ENCODE peak calls at places on chromosomes 12 and 14, in nine cellular contexts. X is aorta; N is NT2/D1; C is sigmoid colon; J is K562; D is IMR-90; M is upper lobe of right lung; A is CD4-positive, alpha-beta memory T cell; R is tibial artery. Q is an unnamed sample.
A peak's percentile ranks its signal among the peaks of the same experiment; 100 is the strongest.

GRCh38 chr12:127257366-127257935 is 1009.5 kb upstream of the TMEM132C start:
- DNase-seq in R (no peak), X (no peak), J (no peak), M (no peak), C (no peak), D (peak; percentile 62), A (no peak), N (no peak), Q (no peak)

GRCh38 chr14:24903337-24903736 is 146.6 kb downstream of the STXBP6 start:
- DNase-seq in R (no peak), D (peak; percentile 75), C (no peak), A (no peak), X (no peak), M (no peak), N (no peak), J (no peak), Q (no peak)

GRCh38 chr12:70069221-70069811 is 173.9 kb upstream of the CNOT2 start:
- DNase-seq in N (no peak), M (no peak), D (no peak), X (no peak), J (no peak), R (no peak), A (no peak), C (no peak), Q (no peak)

GRCh38 chr14:19917243-19917642 is 3.2 kb upstream of the OR4K5 start:
- DNase-seq in J (no peak), D (no peak), R (no peak), C (no peak), X (no peak), N (no peak), M (no peak), A (no peak), Q (no peak)

GRCh38 chr14:68627868-68628604 is 164.8 kb downstream of the ZFP36L1 start:
- DNase-seq in J (no peak), M (peak; percentile 88), R (peak; percentile 15), A (peak; percentile 34), D (no peak), C (no peak), X (peak; percentile 74), N (peak; percentile 18), Q (peak; percentile 53)

GRCh38 chr12:45708901-45709300 is 20.6 kb upstream of the ARID2 start:
- DNase-seq in D (no peak), N (no peak), R (no peak), C (no peak), J (no peak), M (no peak), A (no peak), X (no peak), Q (no peak)

GRCh38 chr14:104865069-104865630 is at the start of gene CEP170B:
- DNase-seq in N (no peak), C (no peak), D (peak; percentile 21), R (peak; percentile 68), J (peak; percentile 40), X (peak; percentile 77), A (peak; percentile 45), M (peak; percentile 80), Q (peak; percentile 45)

GRCh38 chr12:56103066-56103711 is 1.2 kb upstream of the PA2G4 start:
- DNase-seq in A (peak; percentile 44), D (no peak), N (no peak), M (no peak), R (no peak), C (no peak), J (no peak), X (no peak), Q (no peak)

GRCh38 chr12:2411586-2412304 is 359.0 kb downstream of the CACNA1C start:
- DNase-seq in M (peak; percentile 45), A (no peak), D (no peak), R (peak; percentile 39), X (no peak), C (peak; percentile 56), N (peak; percentile 48), J (no peak), Q (no peak)

GRCh38 chr14:52781629-52782028 is 9.8 kb downstream of the GNPNAT1 start:
- DNase-seq in N (no peak), J (no peak), C (no peak), R (no peak), X (no peak), M (no peak), A (no peak), D (no peak), Q (no peak)

GRCh38 chr12:6871052-6871957 is 1.8 kb downstream of the SPSB2 start:
- DNase-seq in N (no peak), J (peak; percentile 71), X (no peak), M (peak; percentile 84), A (peak; percentile 26), R (no peak), C (no peak), D (no peak), Q (no peak)

GRCh38 chr14:81625343-81625742 is 91.7 kb upstream of the SEL1L start:
- DNase-seq in D (no peak), J (peak; percentile 12), X (no peak), A (no peak), M (no peak), C (no peak), N (no peak), R (no peak), Q (no peak)

GRCh38 chr14:51922624-51923023 is 62.2 kb downstream of the GNG2 start:
- DNase-seq in A (no peak), M (no peak), X (no peak), D (peak; percentile 63), R (no peak), J (no peak), N (no peak), C (peak; percentile 76), Q (no peak)

GRCh38 chr14:57389646-57390036 is 745 bp upstream of the NAA30 start:
- DNase-seq in J (peak; percentile 8), X (no peak), R (no peak), C (no peak), D (no peak), A (no peak), N (no peak), M (no peak), Q (no peak)

GRCh38 chr14:103130965-103131364 is 7.7 kb downstream of the TNFAIP2 start:
- DNase-seq in R (no peak), M (no peak), X (no peak), N (no peak), J (no peak), A (no peak), D (peak; percentile 90), C (peak; percentile 89), Q (no peak)

GRCh38 chr12:49357099-49357678 is 10.1 kb upstream of the SPATS2 start:
- DNase-seq in X (no peak), D (peak; percentile 75), R (no peak), N (no peak), A (no peak), M (no peak), C (no peak), J (peak; percentile 58), Q (no peak)

GRCh38 chr12:57694459-57695019 is 607 bp downstream of the OS9 start:
- DNase-seq in J (peak; percentile 38), M (no peak), C (no peak), R (no peak), X (no peak), A (peak; percentile 6), D (no peak), N (no peak), Q (no peak)
- H3K9me3 ChIP-seq in J (no peaks in the 10 kb centered on the region), M (no peaks in the 10 kb centered on the region), C (no peaks in the 10 kb centered on the region), R (no peaks in the 10 kb centered on the region), X (no peaks in the 10 kb centered on the region), A (no peaks in the 10 kb centered on the region), D (no peaks in the 10 kb centered on the region), N (no peaks in the 10 kb centered on the region), Q (no peaks in the 10 kb centered on the region)

DNA sequence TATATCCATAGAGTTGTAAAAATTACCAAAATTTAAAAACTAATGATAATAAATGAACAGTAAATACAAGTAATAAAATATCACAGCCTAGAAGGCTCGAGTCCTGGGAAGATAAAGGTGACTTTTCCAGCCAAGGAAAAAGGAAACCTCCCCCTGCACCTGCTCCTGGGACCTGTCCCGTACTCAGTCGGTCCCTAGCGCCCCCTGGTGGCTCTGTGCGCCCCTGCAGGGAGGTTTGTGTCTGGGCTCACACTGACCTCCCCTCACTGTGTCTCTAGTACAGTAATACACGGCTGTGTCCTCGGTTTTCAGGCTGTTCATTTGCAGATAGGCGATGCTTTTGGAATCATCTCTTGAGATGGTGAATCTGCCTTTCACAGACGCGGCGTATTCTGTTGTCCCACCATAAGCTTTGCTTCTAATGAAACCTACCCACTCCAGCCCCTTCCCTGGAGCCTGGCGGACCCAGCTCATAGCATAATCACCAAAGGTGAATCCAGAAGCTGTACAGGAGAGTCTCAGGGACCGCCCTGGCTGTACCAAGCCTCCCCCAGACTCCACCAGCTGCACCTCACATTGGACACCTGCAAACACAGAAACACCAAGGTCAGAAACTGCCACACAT is 1030.4 kb downstream of the TMEM121 start:
- DNase-seq in J (peak; percentile 58), A (peak; percentile 59), X (no peak), N (peak; percentile 5), M (peak; percentile 84), D (no peak), C (no peak), R (no peak), Q (peak; percentile 50)
- H3K9me3 ChIP-seq in J (no peaks in the 10 kb centered on the region), A (no peaks in the 10 kb centered on the region), X (no peaks in the 10 kb centered on the region), N (no peaks in the 10 kb centered on the region), M (no peaks in the 10 kb centered on the region), D (peaks cover 10% of the 10 kb centered on the region), C (no peaks in the 10 kb centered on the region), R (no peaks in the 10 kb centered on the region), Q (no peaks in the 10 kb centered on the region)

DNA sequence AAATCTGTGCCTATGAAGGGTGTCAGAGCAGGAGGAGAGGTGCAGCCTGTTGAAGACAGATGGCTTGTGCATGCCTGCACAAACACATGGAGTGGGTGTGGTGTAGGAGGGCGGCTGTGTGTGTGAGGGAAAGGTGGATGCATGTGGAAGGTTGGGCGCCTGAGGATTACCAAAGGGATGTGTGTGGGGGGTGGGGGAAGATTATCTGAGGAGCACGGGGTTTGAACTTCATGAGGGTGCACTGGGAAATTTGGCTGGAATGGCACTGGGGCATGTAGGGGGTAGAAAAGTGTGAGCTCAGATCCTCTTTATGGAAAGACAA is 2.7 kb downstream of the NTF3 start:
- DNase-seq in M (no peak), R (no peak), J (no peak), C (no peak), X (no peak), A (no peak), D (no peak), N (no peak), Q (no peak)
- H3K9me3 ChIP-seq in M (no peaks in the 10 kb centered on the region), R (no peaks in the 10 kb centered on the region), J (no peaks in the 10 kb centered on the region), C (no peaks in the 10 kb centered on the region), X (no peaks in the 10 kb centered on the region), A (no peaks in the 10 kb centered on the region), D (no peaks in the 10 kb centered on the region), N (peaks cover 11% of the 10 kb centered on the region), Q (no peaks in the 10 kb centered on the region)

GRCh38 chr12:34605955-34606748 is 583.9 kb downstream of the ALG10 start:
- DNase-seq in C (peak; percentile 48), R (peak; percentile 35), M (no peak), J (no peak), X (peak; percentile 42), A (no peak), D (no peak), N (no peak), Q (no peak)

GRCh38 chr12:34606749-34607519 is 584.6 kb downstream of the ALG10 start:
- DNase-seq in N (no peak), R (peak; percentile 48), J (no peak), D (no peak), C (no peak), A (no peak), M (no peak), X (peak; percentile 67), Q (no peak)

GRCh38 chr12:34604227-34604626 is 581.9 kb downstream of the ALG10 start:
- DNase-seq in N (no peak), R (peak; percentile 55), M (peak; percentile 55), X (no peak), D (no peak), C (no peak), J (no peak), A (no peak), Q (no peak)

GRCh38 chr12:34604631-34605509 is 582.6 kb downstream of the ALG10 start:
- DNase-seq in N (no peak), A (no peak), C (peak; percentile 52), D (no peak), R (peak; percentile 38), J (no peak), M (peak; percentile 46), X (peak; percentile 50), Q (no peak)

GRCh38 chr12:34605510-34605887 is 583.2 kb downstream of the ALG10 start:
- DNase-seq in R (peak; percentile 47), M (no peak), A (no peak), N (no peak), J (no peak), D (no peak), C (no peak), X (peak; percentile 40), Q (no peak)
- H3K9me3 ChIP-seq in R (peaks cover 79% of the 10 kb centered on the region), M (peaks cover 11% of the 10 kb centered on the region), A (no peaks in the 10 kb centered on the region), N (peaks cover 3% of the 10 kb centered on the region), J (no peaks in the 10 kb centered on the region), D (peaks cover 51% of the 10 kb centered on the region), C (peaks cover 9% of the 10 kb centered on the region), X (peaks cover 6% of the 10 kb centered on the region), Q (peaks cover 3% of the 10 kb centered on the region)